ENCODE peak calls at places on chromosomes 1 and 21, in seven cellular contexts. C, J, M, W, I, V and B are unnamed samples.

GRCh38 chr1:5485436-5485835 is 506.8 kb downstream of the NPHP4 start:
- DNase-seq in I (no peak), J (no peak), M (no peak), W (no peak), C (no peak), V (no peak), B (no peak)

GRCh38 chr1:193086342-193086741 is 18.9 kb downstream of the GLRX2 start:
- DNase-seq in W (no peak), J (no peak), C (no peak), I (no peak), M (no peak), V (no peak), B (no peak)

GRCh38 chr21:33105088-33105487 is 35.1 kb downstream of the OLIG1 start:
- DNase-seq in M (no peak), W (no peak), V (no peak), J (no peak), C (no peak), I (no peak), B (no peak)

GRCh38 chr1:99180343-99180808 is 83.9 kb upstream of the PLPPR4 start:
- DNase-seq in J (peak), C (peak), W (peak), M (peak), I (peak), V (no peak), B (peak)

GRCh38 chr1:225451840-225452515 is 24.1 kb upstream of the LBR start:
- DNase-seq in C (no peak), J (no peak), I (no peak), M (no peak), V (no peak), W (peak), B (no peak)

GRCh38 chr1:102837551-102837950 is 270.8 kb downstream of the COL11A1 start:
- DNase-seq in J (no peak), C (no peak), M (peak), I (peak), W (no peak), V (no peak), B (no peak)

GRCh38 chr1:39110325-39110851 is 84.2 kb downstream of the NDUFS5 start:
- DNase-seq in V (no peak), M (no peak), I (no peak), W (no peak), C (no peak), J (no peak), B (no peak)

GRCh38 chr1:195082183-195082582 is 1526.1 kb downstream of the KCNT2 start:
- DNase-seq in V (no peak), W (no peak), C (no peak), J (no peak), I (peak), M (no peak), B (no peak)

GRCh38 chr1:179034720-179035119 is 9.0 kb downstream of the FAM20B start:
- DNase-seq in I (peak), V (no peak), W (no peak), M (peak), J (no peak), C (no peak), B (no peak)

GRCh38 chr1:247456914-247457638 is 828 bp downstream of the OR2B11 start:
- DNase-seq in W (no peak), I (no peak), M (no peak), J (no peak), C (no peak), V (no peak), B (peak)

GRCh38 chr1:219120625-219121544 is 52.8 kb upstream of the LYPLAL1 start:
- DNase-seq in M (no peak), J (no peak), I (no peak), V (no peak), W (no peak), C (no peak), B (no peak)

GRCh38 chr1:40703316-40703715 is 11.8 kb downstream of the NFYC start:
- DNase-seq in C (no peak), J (no peak), V (no peak), M (no peak), I (peak), W (no peak), B (no peak)

GRCh38 chr1:197199923-197200467 is 53.5 kb upstream of the ASPM start:
- DNase-seq in V (no peak), C (no peak), I (no peak), W (no peak), M (no peak), J (no peak), B (no peak)

GRCh38 chr1:85894651-85895050 is 186.4 kb upstream of the ZNHIT6 start:
- DNase-seq in J (no peak), W (no peak), V (no peak), M (no peak), C (peak), I (peak), B (no peak)

GRCh38 chr1:210246447-210246846 is 13.9 kb downstream of the SERTAD4 start:
- DNase-seq in M (no peak), J (no peak), C (no peak), I (peak), W (no peak), V (no peak), B (no peak)

DNA sequence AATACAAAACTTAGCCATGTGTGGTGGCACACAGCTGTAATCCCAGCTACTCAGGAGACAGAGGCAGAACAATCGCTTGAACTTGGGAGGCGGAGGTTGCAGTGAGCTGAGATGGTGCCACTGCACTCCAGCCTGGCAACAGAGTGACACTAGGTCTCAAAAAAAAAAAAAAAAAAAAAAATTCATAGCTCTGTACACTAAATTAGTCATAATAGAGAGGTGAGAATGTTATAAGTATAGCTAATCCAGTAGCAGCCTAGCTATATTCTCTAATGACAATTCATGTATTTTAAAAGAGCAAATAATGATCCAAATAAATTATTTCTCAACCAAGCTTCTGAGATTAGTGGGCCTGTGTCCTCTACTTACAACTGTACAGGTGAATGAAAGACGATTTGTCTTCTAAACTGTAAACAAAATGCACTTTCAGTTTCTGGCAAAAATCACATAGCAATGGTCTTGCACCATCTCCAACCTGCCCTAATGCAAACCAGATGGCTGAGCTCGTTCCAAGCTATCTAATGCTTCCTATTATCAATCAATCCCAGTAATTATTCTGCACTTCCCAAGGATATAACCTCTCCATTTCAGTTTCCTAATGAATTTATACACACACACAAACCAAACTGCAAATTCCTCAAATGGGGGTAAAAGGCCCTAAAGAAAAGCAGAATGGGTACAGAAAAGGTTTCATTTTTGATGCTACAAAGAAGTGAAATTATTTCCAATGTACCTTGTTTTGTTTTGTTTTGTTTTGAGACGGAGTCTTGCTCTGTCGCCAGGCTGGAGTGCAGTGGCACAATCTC is 56.5 kb downstream of the GATAD2B start:
- DNase-seq in C (no peak), W (no peak), V (no peak), I (no peak), M (no peak), J (no peak), B (no peak)
- H3K27ac ChIP-seq in C (no peak), W (no peak), V (no peak), I (no peak), M (no peak), J (no peak), B (no peak)

DNA sequence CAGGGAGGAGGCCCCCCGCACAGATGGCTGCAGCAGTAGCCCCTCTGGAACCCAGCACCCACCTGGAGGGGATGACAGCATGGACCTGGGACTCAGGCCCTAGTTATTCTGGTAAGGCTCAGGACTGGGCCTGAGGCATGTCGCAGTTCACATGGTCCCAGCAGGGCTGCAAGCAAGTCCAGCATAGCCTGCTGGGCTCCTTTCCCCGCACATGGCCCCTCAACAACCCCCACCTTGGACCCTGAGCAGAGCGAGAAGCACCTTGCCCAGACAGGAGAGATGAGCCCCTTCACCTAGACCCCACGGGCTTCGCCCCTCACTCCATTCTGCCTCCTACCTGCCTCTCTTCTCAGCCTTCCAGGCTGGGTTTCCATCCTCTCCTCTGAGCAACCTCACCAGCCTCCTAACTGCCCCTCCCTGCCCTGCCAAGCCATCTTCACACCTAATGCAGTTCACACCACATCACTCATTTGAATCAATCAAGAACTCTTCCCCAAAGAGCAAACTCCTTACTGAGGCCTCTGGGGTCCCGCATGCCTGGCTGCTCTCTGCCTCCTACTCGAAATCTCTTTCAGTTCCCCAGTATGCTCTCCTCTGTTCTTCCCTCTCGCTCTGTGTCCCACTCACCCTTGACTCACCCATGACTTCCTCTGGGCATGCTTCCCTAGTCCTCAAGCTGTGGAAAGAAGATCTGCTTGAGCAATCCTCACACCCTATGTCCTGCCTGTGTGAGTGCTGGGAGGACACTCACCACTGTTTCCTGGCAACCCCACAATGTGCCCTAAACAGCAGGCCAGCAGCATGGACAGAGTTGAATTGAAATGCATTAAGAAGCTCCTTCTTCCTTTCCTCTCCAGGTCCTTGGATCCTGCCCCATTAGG is 9.4 kb upstream of the THEMIS2 start:
- DNase-seq in J (no peak), W (peak), I (peak), C (no peak), M (peak), V (peak), B (no peak)
- H3K4me3 ChIP-seq in J (no peak), W (no peak), I (no peak), C (no peak), M (no peak), V (no peak), B (no peak)

GRCh38 chr1:24324903-24325302 is 5.7 kb downstream of the GRHL3 start:
- DNase-seq in V (no peak), I (no peak), J (no peak), W (no peak), M (no peak), C (no peak), B (no peak)
- H3K27ac ChIP-seq in V (no peak), I (no peak), J (no peak), W (no peak), M (no peak), C (no peak), B (no peak)

GRCh38 chr1:4267381-4268261 is 367.5 kb upstream of the C1orf174 start:
- DNase-seq in M (no peak), I (no peak), C (no peak), V (no peak), W (no peak), J (no peak), B (no peak)
- H3K4me3 ChIP-seq in M (no peak), I (no peak), C (no peak), V (no peak), W (no peak), J (no peak), B (no peak)

GRCh38 chr1:65001238-65001792 is 35.0 kb upstream of the JAK1 start:
- DNase-seq in M (no peak), I (no peak), V (peak), W (peak), C (no peak), J (peak), B (peak)
- H3K27ac ChIP-seq in M (no peak), I (no peak), V (peak), W (peak), C (no peak), J (no peak), B (peak)